ENCODE peak calls at places on chromosomes 5 and 9, in eight cellular contexts. One of them, this sample, is unnamed.
A peak's percentile ranks its signal among the peaks of the same experiment; 100 is the strongest.

GRCh38 chr5:172713809-172714490 is 57.0 kb downstream of the DUSP1 start:
- DNase-seq in HepG2: no peak
- DNase-seq in pancreas: peak; percentile 79
- DNase-seq in IMR-90: no peak
- DNase-seq in lung: no peak
- DNase-seq in left ventricle myocardium inferior: no peak
- DNase-seq in cardiac muscle cell: no peak
- DNase-seq in AG04450: no peak
- DNase-seq in this sample: no peak

GRCh38 chr5:62343428-62343827 is 37.4 kb downstream of the KIF2A start:
- DNase-seq in AG04450: no peak
- DNase-seq in pancreas: no peak
- DNase-seq in HepG2: no peak
- DNase-seq in left ventricle myocardium inferior: no peak
- DNase-seq in lung: no peak
- DNase-seq in IMR-90: peak; percentile 13
- DNase-seq in cardiac muscle cell: no peak
- DNase-seq in this sample: no peak

GRCh38 chr5:32193591-32193990 is 19.5 kb upstream of the GOLPH3 start:
- DNase-seq in lung: peak; percentile 93
- DNase-seq in cardiac muscle cell: no peak
- DNase-seq in pancreas: peak; percentile 94
- DNase-seq in HepG2: peak; percentile 86
- DNase-seq in AG04450: no peak
- DNase-seq in IMR-90: peak; percentile 77
- DNase-seq in left ventricle myocardium inferior: peak; percentile 88
- DNase-seq in this sample: peak; percentile 86

GRCh38 chr5:76953551-76954382 is 922 bp downstream of the CRHBP start:
- DNase-seq in cardiac muscle cell: peak; percentile 53
- DNase-seq in left ventricle myocardium inferior: no peak
- DNase-seq in HepG2: no peak
- DNase-seq in AG04450: no peak
- DNase-seq in lung: no peak
- DNase-seq in IMR-90: no peak
- DNase-seq in pancreas: peak; percentile 51
- DNase-seq in this sample: no peak

GRCh38 chr5:171571663-171572062 is 152.2 kb downstream of the FGF18 start:
- DNase-seq in cardiac muscle cell: no peak
- DNase-seq in pancreas: no peak
- DNase-seq in IMR-90: peak; percentile 42
- DNase-seq in HepG2: no peak
- DNase-seq in lung: no peak
- DNase-seq in left ventricle myocardium inferior: no peak
- DNase-seq in AG04450: no peak
- DNase-seq in this sample: peak; percentile 20

GRCh38 chr9:133998915-133999580 is 6.9 kb upstream of the VAV2 start:
- DNase-seq in HepG2: no peak
- DNase-seq in cardiac muscle cell: no peak
- DNase-seq in pancreas: no peak
- DNase-seq in left ventricle myocardium inferior: no peak
- DNase-seq in IMR-90: peak; percentile 66
- DNase-seq in AG04450: no peak
- DNase-seq in lung: no peak
- DNase-seq in this sample: no peak

GRCh38 chr9:113187935-113188595 is 33.0 kb downstream of the FKBP15 start:
- DNase-seq in pancreas: no peak
- DNase-seq in lung: peak; percentile 52
- DNase-seq in IMR-90: peak; percentile 94
- DNase-seq in left ventricle myocardium inferior: peak; percentile 17
- DNase-seq in AG04450: peak; percentile 76
- DNase-seq in cardiac muscle cell: no peak
- DNase-seq in HepG2: peak; percentile 4
- DNase-seq in this sample: peak; percentile 94

GRCh38 chr5:103703617-103704016 is 141.0 kb upstream of the NUDT12 start:
- DNase-seq in AG04450: no peak
- DNase-seq in IMR-90: no peak
- DNase-seq in left ventricle myocardium inferior: no peak
- DNase-seq in lung: no peak
- DNase-seq in cardiac muscle cell: no peak
- DNase-seq in pancreas: no peak
- DNase-seq in HepG2: no peak
- DNase-seq in this sample: no peak

GRCh38 chr5:16617272-16617973 is 626 bp upstream of the RETREG1 start:
- DNase-seq in cardiac muscle cell: no peak
- DNase-seq in AG04450: no peak
- DNase-seq in pancreas: no peak
- DNase-seq in HepG2: no peak
- DNase-seq in IMR-90: no peak
- DNase-seq in lung: no peak
- DNase-seq in left ventricle myocardium inferior: peak; percentile 37
- DNase-seq in this sample: no peak

GRCh38 chr5:2900360-2900759 is 148.9 kb upstream of the IRX2 start:
- DNase-seq in IMR-90: no peak
- DNase-seq in lung: no peak
- DNase-seq in HepG2: no peak
- DNase-seq in AG04450: no peak
- DNase-seq in left ventricle myocardium inferior: no peak
- DNase-seq in pancreas: no peak
- DNase-seq in cardiac muscle cell: no peak
- DNase-seq in this sample: no peak

GRCh38 chr5:139751236-139751635 is 44.4 kb upstream of the PSD2 start:
- DNase-seq in cardiac muscle cell: no peak
- DNase-seq in lung: no peak
- DNase-seq in left ventricle myocardium inferior: no peak
- DNase-seq in AG04450: no peak
- DNase-seq in IMR-90: no peak
- DNase-seq in HepG2: no peak
- DNase-seq in pancreas: no peak
- DNase-seq in this sample: no peak

GRCh38 chr5:74367241-74367733 is 273.2 kb downstream of the ENC1 start:
- DNase-seq in left ventricle myocardium inferior: peak; percentile 24
- DNase-seq in lung: no peak
- DNase-seq in IMR-90: no peak
- DNase-seq in HepG2: no peak
- DNase-seq in cardiac muscle cell: no peak
- DNase-seq in pancreas: no peak
- DNase-seq in AG04450: no peak
- DNase-seq in this sample: no peak

GRCh38 chr5:1324719-1325190 is 20.1 kb downstream of the CLPTM1L start:
- DNase-seq in HepG2: no peak
- DNase-seq in lung: no peak
- DNase-seq in AG04450: no peak
- DNase-seq in IMR-90: no peak
- DNase-seq in pancreas: no peak
- DNase-seq in left ventricle myocardium inferior: no peak
- DNase-seq in cardiac muscle cell: no peak
- DNase-seq in this sample: no peak

GRCh38 chr5:161546463-161547301 is at the start of gene GABRB2:
- DNase-seq in cardiac muscle cell: peak; percentile 80
- DNase-seq in HepG2: peak; percentile 16
- DNase-seq in lung: peak; percentile 47
- DNase-seq in pancreas: peak; percentile 79
- DNase-seq in IMR-90: no peak
- DNase-seq in left ventricle myocardium inferior: peak; percentile 36
- DNase-seq in AG04450: no peak
- DNase-seq in this sample: no peak

GRCh38 chr5:135185461-135186075 is 151.5 kb upstream of the PITX1 start:
- DNase-seq in pancreas: no peak
- DNase-seq in cardiac muscle cell: no peak
- DNase-seq in lung: no peak
- DNase-seq in IMR-90: peak; percentile 65
- DNase-seq in left ventricle myocardium inferior: no peak
- DNase-seq in AG04450: no peak
- DNase-seq in HepG2: no peak
- DNase-seq in this sample: no peak

DNA sequence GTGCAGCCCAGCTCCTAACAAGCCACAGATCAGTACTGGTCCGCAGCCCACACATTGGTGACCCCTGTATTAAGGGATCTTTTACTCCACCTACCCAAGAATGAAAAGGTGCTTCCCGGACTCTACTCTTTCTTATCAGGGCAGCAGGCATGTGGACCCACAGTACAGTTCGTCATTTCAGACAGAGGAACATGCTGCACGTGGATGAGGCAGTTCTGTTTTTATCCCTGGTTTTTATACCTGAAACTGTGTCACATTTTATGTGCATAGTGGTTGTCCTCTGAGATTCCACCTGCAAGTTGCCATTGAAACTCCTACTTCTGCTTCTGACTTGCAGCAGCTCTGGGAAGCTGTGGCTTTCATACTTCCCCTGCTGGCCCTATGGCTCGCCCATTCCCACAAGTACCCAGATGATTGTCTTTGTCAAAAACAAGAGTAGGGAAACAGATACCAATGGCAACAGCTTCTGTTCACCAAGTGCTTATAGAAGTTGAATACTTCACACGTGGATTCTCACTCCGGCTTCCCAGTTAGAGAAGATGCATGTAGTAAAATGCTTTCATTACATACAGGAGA is 208.0 kb downstream of the TRIO start:
- DNase-seq in left ventricle myocardium inferior: no peak
- DNase-seq in HepG2: no peak
- DNase-seq in pancreas: no peak
- DNase-seq in lung: no peak
- DNase-seq in IMR-90: no peak
- DNase-seq in cardiac muscle cell: no peak
- DNase-seq in AG04450: no peak
- DNase-seq in this sample: no peak
- H3K27ac ChIP-seq in left ventricle myocardium inferior: no peak overlapping the region
- H3K27ac ChIP-seq in HepG2: no peak overlapping the region
- H3K27ac ChIP-seq in pancreas: no peak overlapping the region
- H3K27ac ChIP-seq in lung: no peak overlapping the region
- H3K27ac ChIP-seq in IMR-90: no peak overlapping the region
- H3K27ac ChIP-seq in cardiac muscle cell: no peak overlapping the region
- H3K27ac ChIP-seq in AG04450: no peak overlapping the region
- H3K27ac ChIP-seq in this sample: no peak overlapping the region

GRCh38 chr9:20407013-20407412 is 215.3 kb downstream of the MLLT3 start:
- DNase-seq in lung: no peak
- DNase-seq in cardiac muscle cell: no peak
- DNase-seq in pancreas: no peak
- DNase-seq in left ventricle myocardium inferior: no peak
- DNase-seq in AG04450: no peak
- DNase-seq in IMR-90: no peak
- DNase-seq in HepG2: no peak
- DNase-seq in this sample: no peak
- TF ChIP-seq CTCF in lung: no peak
- TF ChIP-seq CTCF in cardiac muscle cell: no peak
- TF ChIP-seq CTCF in pancreas: no peak
- TF ChIP-seq CTCF in left ventricle myocardium inferior: no peak
- TF ChIP-seq CTCF in AG04450: no peak
- TF ChIP-seq CTCF in IMR-90: peak; percentile 11
- TF ChIP-seq CTCF in HepG2: peak; percentile 25
- TF ChIP-seq CTCF in this sample: peak; percentile 21

GRCh38 chr9:127166111-127166510 is 43.7 kb upstream of the ANGPTL2 start:
- DNase-seq in cardiac muscle cell: no peak
- DNase-seq in IMR-90: no peak
- DNase-seq in AG04450: no peak
- DNase-seq in lung: no peak
- DNase-seq in pancreas: no peak
- DNase-seq in left ventricle myocardium inferior: no peak
- DNase-seq in HepG2: no peak
- DNase-seq in this sample: no peak
- H3K27ac ChIP-seq in cardiac muscle cell: no peak overlapping the region
- H3K27ac ChIP-seq in IMR-90: no peak overlapping the region
- H3K27ac ChIP-seq in AG04450: no peak overlapping the region
- H3K27ac ChIP-seq in lung: no peak overlapping the region
- H3K27ac ChIP-seq in pancreas: no peak overlapping the region
- H3K27ac ChIP-seq in left ventricle myocardium inferior: no peak overlapping the region
- H3K27ac ChIP-seq in HepG2: no peak overlapping the region
- H3K27ac ChIP-seq in this sample: no peak overlapping the region

GRCh38 chr9:132241840-132242620 is 80.2 kb downstream of the NTNG2 start:
- DNase-seq in IMR-90: no peak
- DNase-seq in cardiac muscle cell: no peak
- DNase-seq in left ventricle myocardium inferior: peak; percentile 41
- DNase-seq in HepG2: no peak
- DNase-seq in lung: no peak
- DNase-seq in pancreas: peak; percentile 86
- DNase-seq in AG04450: no peak
- DNase-seq in this sample: no peak
- TF ChIP-seq CTCF in IMR-90: no peak
- TF ChIP-seq CTCF in cardiac muscle cell: no peak
- TF ChIP-seq CTCF in left ventricle myocardium inferior: no peak
- TF ChIP-seq CTCF in HepG2: no peak
- TF ChIP-seq CTCF in lung: no peak
- TF ChIP-seq CTCF in pancreas: no peak
- TF ChIP-seq CTCF in AG04450: no peak
- TF ChIP-seq CTCF in this sample: no peak

DNA sequence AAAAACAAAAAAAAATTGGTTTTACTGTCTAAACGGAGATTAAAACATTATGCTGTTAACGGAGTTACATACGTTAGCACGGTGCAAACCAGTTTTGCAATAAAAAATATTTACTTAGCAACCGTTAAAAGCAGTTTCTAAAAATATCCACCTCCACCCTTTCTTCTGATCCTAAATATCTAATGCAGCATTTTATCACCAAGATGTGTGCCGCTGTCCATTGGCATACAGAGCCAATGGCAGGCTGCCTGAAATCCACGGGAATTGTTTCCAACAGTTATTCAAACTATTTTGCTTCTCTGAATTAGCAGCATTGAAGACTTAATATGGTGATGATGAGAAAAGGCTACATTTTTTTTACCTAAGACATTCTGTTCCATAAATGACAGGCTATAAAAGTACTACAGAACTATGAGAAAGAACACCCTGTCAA is 61.6 kb downstream of the CSNK1A1 start:
- DNase-seq in lung: no peak
- DNase-seq in cardiac muscle cell: no peak
- DNase-seq in AG04450: no peak
- DNase-seq in left ventricle myocardium inferior: peak; percentile 58
- DNase-seq in IMR-90: peak; percentile 43
- DNase-seq in pancreas: no peak
- DNase-seq in HepG2: no peak
- DNase-seq in this sample: no peak
- H3K27ac ChIP-seq in lung: peak overlapping the region; percentile 56
- H3K27ac ChIP-seq in cardiac muscle cell: no peak overlapping the region
- H3K27ac ChIP-seq in AG04450: no peak overlapping the region
- H3K27ac ChIP-seq in left ventricle myocardium inferior: peak overlapping the region; percentile 94
- H3K27ac ChIP-seq in IMR-90: no peak overlapping the region
- H3K27ac ChIP-seq in pancreas: no peak overlapping the region
- H3K27ac ChIP-seq in HepG2: no peak overlapping the region
- H3K27ac ChIP-seq in this sample: peak overlapping the region; percentile 14

GRCh38 chr5:58496488-58496887 is 5.3 kb downstream of the GAPT start:
- DNase-seq in left ventricle myocardium inferior: no peak
- DNase-seq in HepG2: no peak
- DNase-seq in lung: no peak
- DNase-seq in cardiac muscle cell: no peak
- DNase-seq in pancreas: no peak
- DNase-seq in IMR-90: no peak
- DNase-seq in AG04450: no peak
- DNase-seq in this sample: no peak
- TF ChIP-seq CTCF in left ventricle myocardium inferior: peak; percentile 21
- TF ChIP-seq CTCF in HepG2: no peak
- TF ChIP-seq CTCF in lung: no peak
- TF ChIP-seq CTCF in cardiac muscle cell: peak; percentile 30
- TF ChIP-seq CTCF in pancreas: no peak
- TF ChIP-seq CTCF in IMR-90: peak; percentile 1
- TF ChIP-seq CTCF in AG04450: peak; percentile 16
- TF ChIP-seq CTCF in this sample: peak; percentile 46

GRCh38 chr5:14200312-14200990 is 57.3 kb downstream of the TRIO start:
- DNase-seq in left ventricle myocardium inferior: no peak
- DNase-seq in HepG2: no peak
- DNase-seq in IMR-90: no peak
- DNase-seq in lung: no peak
- DNase-seq in pancreas: no peak
- DNase-seq in cardiac muscle cell: no peak
- DNase-seq in AG04450: no peak
- DNase-seq in this sample: no peak
- H3K27ac ChIP-seq in left ventricle myocardium inferior: peak overlapping the region; percentile 74
- H3K27ac ChIP-seq in HepG2: no peak overlapping the region
- H3K27ac ChIP-seq in IMR-90: peak overlapping the region; percentile 53
- H3K27ac ChIP-seq in lung: no peak overlapping the region
- H3K27ac ChIP-seq in pancreas: no peak overlapping the region
- H3K27ac ChIP-seq in cardiac muscle cell: no peak overlapping the region
- H3K27ac ChIP-seq in AG04450: peak overlapping the region; percentile 32
- H3K27ac ChIP-seq in this sample: peak overlapping the region; percentile 86

GRCh38 chr9:79471577-79472543 is 99.9 kb upstream of the TLE4 start:
- DNase-seq in IMR-90: peak; percentile 35
- DNase-seq in AG04450: no peak
- DNase-seq in HepG2: no peak
- DNase-seq in lung: peak; percentile 43
- DNase-seq in left ventricle myocardium inferior: peak; percentile 23
- DNase-seq in cardiac muscle cell: peak; percentile 42
- DNase-seq in pancreas: peak; percentile 27
- DNase-seq in this sample: peak; percentile 40
- TF ChIP-seq CTCF in IMR-90: peak; percentile 39
- TF ChIP-seq CTCF in AG04450: peak; percentile 22
- TF ChIP-seq CTCF in HepG2: peak; percentile 8
- TF ChIP-seq CTCF in lung: peak; percentile 12
- TF ChIP-seq CTCF in left ventricle myocardium inferior: peak; percentile 50
- TF ChIP-seq CTCF in cardiac muscle cell: peak; percentile 45
- TF ChIP-seq CTCF in pancreas: no peak
- TF ChIP-seq CTCF in this sample: peak; percentile 63

This sample was measured in brain microvascular endothelial cell.